ENCODE peak calls at places on chromosomes 5 and 9, in five cellular contexts. X is T-cell, E is left lung, Q is NCI-H1105, N is left colon. C is an unnamed sample.

GRCh38 chr5:161421067-161421466 is 125.5 kb downstream of the GABRB2 start:
- DNase-seq in E (no peak), Q (no peak), X (no peak), N (no peak), C (no peak)

GRCh38 chr5:63805151-63805550 is 157.1 kb downstream of the HTR1A start:
- DNase-seq in Q (no peak), E (no peak), X (no peak), N (no peak), C (no peak)

GRCh38 chr9:109013678-109014145 is 413 bp upstream of the CTNNAL1 start:
- DNase-seq in N (no peak), Q (no peak), X (no peak), E (no peak), C (no peak)

GRCh38 chr9:128341435-128341849 is 1.1 kb downstream of the SLC27A4 start:
- DNase-seq in N (peak; percentile 81), E (no peak), Q (peak; percentile 51), X (peak; percentile 65), C (peak; percentile 35)

GRCh38 chr5:93532370-93532769 is 48.6 kb downstream of the NR2F1-AS1 start:
- DNase-seq in N (peak; percentile 23), Q (no peak), X (no peak), E (no peak), C (no peak)

GRCh38 chr5:147479949-147480348 is 29.9 kb downstream of the DPYSL3 start:
- DNase-seq in E (no peak), N (no peak), Q (no peak), X (no peak), C (no peak)

GRCh38 chr5:78920604-78921003 is 64.5 kb downstream of the ARSB start:
- DNase-seq in N (no peak), E (no peak), Q (no peak), X (no peak), C (no peak)

GRCh38 chr5:177304392-177305119 is 957 bp downstream of the PRELID1 start:
- DNase-seq in N (peak; percentile 85), E (no peak), X (no peak), Q (no peak), C (no peak)

GRCh38 chr9:112866662-112867274 is 23.9 kb downstream of the SLC46A2 start:
- DNase-seq in E (no peak), X (no peak), Q (no peak), N (no peak), C (no peak)

GRCh38 chr9:126482361-126483044 is 131.2 kb upstream of the LMX1B start:
- DNase-seq in Q (no peak), E (peak; percentile 78), N (no peak), X (no peak), C (no peak)

GRCh38 chr9:20640331-20641187 is 18.3 kb upstream of the MLLT3 start:
- DNase-seq in Q (peak; percentile 70), X (peak; percentile 76), E (no peak), N (peak; percentile 90), C (peak; percentile 78)

GRCh38 chr5:76583163-76584047 is 39.8 kb downstream of the F2RL2 start:
- DNase-seq in Q (no peak), E (no peak), N (no peak), X (no peak), C (no peak)

GRCh38 chr5:38752622-38753021 is 93.2 kb upstream of the OSMR start:
- DNase-seq in E (no peak), N (no peak), Q (no peak), X (no peak), C (no peak)

GRCh38 chr9:108439967-108440366 is 415.8 kb downstream of the ACTL7B start:
- DNase-seq in E (no peak), Q (no peak), N (no peak), X (no peak), C (no peak)

GRCh38 chr5:124630767-124631704 is 115.4 kb downstream of the ZNF608 start:
- DNase-seq in N (no peak), X (no peak), E (no peak), Q (no peak), C (no peak)

GRCh38 chr5:67908145-67908765 is 307.3 kb upstream of the PIK3R1 start:
- DNase-seq in X (no peak), N (peak; percentile 29), E (no peak), Q (no peak), C (no peak)

GRCh38 chr5:90767710-90768109 is 209.1 kb downstream of the ADGRV1 start:
- DNase-seq in X (no peak), E (no peak), N (no peak), Q (no peak), C (no peak)

GRCh38 chr5:5066276-5067186 is 73.6 kb upstream of the ADAMTS16 start:
- DNase-seq in Q (no peak), N (no peak), E (no peak), X (no peak), C (no peak)

GRCh38 chr5:34586117-34586885 is 69.8 kb upstream of the RAI14 start:
- DNase-seq in E (no peak), Q (no peak), X (no peak), N (no peak), C (no peak)

GRCh38 chr5:36403601-36404311 is 102.1 kb upstream of the RANBP3L start:
- DNase-seq in Q (no peak), N (peak; percentile 6), X (no peak), E (no peak), C (no peak)

GRCh38 chr9:4306066-4306787 is 6.4 kb upstream of the GLIS3 start:
- DNase-seq in E (no peak), X (no peak), Q (no peak), N (no peak), C (no peak)

GRCh38 chr5:140600096-140600495 is 32.9 kb downstream of the CD14 start:
- DNase-seq in Q (no peak), X (no peak), E (no peak), N (no peak), C (no peak)

GRCh38 chr5:157252741-157253465 is 13.0 kb upstream of the CYFIP2 start:
- DNase-seq in Q (no peak), N (no peak), X (peak; percentile 70), E (no peak), C (no peak)

GRCh38 chr5:55604611-55605067 is 69.9 kb upstream of the PLPP1 start:
- DNase-seq in Q (no peak), X (no peak), N (no peak), E (no peak), C (no peak)

GRCh38 chr9:121353246-121353975 is 16.6 kb downstream of the STOM start:
- DNase-seq in Q (no peak), X (peak; percentile 45), E (no peak), N (no peak), C (no peak)

GRCh38 chr5:159061186-159061796 is 38.4 kb downstream of the EBF1 start:
- DNase-seq in E (peak; percentile 65), N (no peak), Q (no peak), X (no peak), C (no peak)

GRCh38 chr9:73824671-73825070 is 672.5 kb upstream of the RORB start:
- DNase-seq in N (no peak), Q (no peak), X (no peak), E (no peak), C (no peak)

GRCh38 chr5:135400866-135401265 is 1.8 kb upstream of the MACROH2A1 start:
- DNase-seq in N (no peak), X (no peak), E (no peak), Q (no peak), C (no peak)

GRCh38 chr5:168364151-168364661 is 72.8 kb downstream of the WWC1 start:
- DNase-seq in E (no peak), Q (no peak), X (no peak), N (no peak), C (no peak)

GRCh38 chr9:103364753-103365152 is 369.6 kb downstream of the CYLC2 start:
- DNase-seq in N (no peak), E (no peak), X (no peak), Q (no peak), C (no peak)

GRCh38 chr5:127417534-127417933 is 99.9 kb upstream of the PRRC1 start:
- DNase-seq in N (no peak), E (no peak), X (no peak), Q (no peak), C (no peak)

GRCh38 chr9:136107155-136107952 is 11.3 kb downstream of the TMEM250 start:
- DNase-seq in N (peak; percentile 89), Q (no peak), E (no peak), X (peak; percentile 49), C (no peak)

GRCh38 chr5:36457511-36458260 is 148.7 kb upstream of the SLC1A3 start:
- DNase-seq in N (no peak), E (no peak), Q (no peak), X (no peak), C (no peak)

GRCh38 chr5:36059571-36060515 is 6.8 kb downstream of the UGT3A2 start:
- DNase-seq in E (no peak), X (no peak), N (no peak), Q (no peak), C (no peak)

GRCh38 chr9:4430492-4431261 is 59.6 kb upstream of the SLC1A1 start:
- DNase-seq in N (no peak), X (no peak), Q (no peak), E (no peak), C (no peak)

GRCh38 chr9:119264165-119264564 is 105.1 kb downstream of the BRINP1 start:
- DNase-seq in N (no peak), E (no peak), Q (no peak), X (no peak), C (no peak)

GRCh38 chr9:90641090-90641489 is 1.5 kb downstream of the DIRAS2 start:
- DNase-seq in E (no peak), X (no peak), N (no peak), Q (no peak), C (no peak)

GRCh38 chr5:6396836-6397535 is 18.6 kb upstream of the MED10 start:
- DNase-seq in X (no peak), E (no peak), N (no peak), Q (no peak), C (no peak)